ENCODE peak calls at places on chromosomes 12 and 14, in five cellular contexts. I is activated T-cell treated with anti-CD3 and anti-CD28 coated beads, Interleukin-2, amount 50 U/mL, for 48 hours; V is Daoy; F is nephron progenitor cell; E is CD8-positive, alpha-beta memory T cell. O is an unnamed sample.

GRCh38 chr14:28671425-28671824 is 95.2 kb upstream of the FOXG1 start:
- DNase-seq in I (no peak), V (peak; percentile 53), F (no peak), E (no peak), O (no peak)

GRCh38 chr12:117032593-117033381 is 66.4 kb downstream of the TESC start:
- DNase-seq in I (no peak), V (peak; percentile 51), F (peak; percentile 48), E (no peak), O (no peak)

GRCh38 chr12:54750-55535 is 11.6 kb upstream of the IQSEC3 start:
- DNase-seq in I (no peak), V (no peak), F (no peak), E (no peak), O (no peak)

GRCh38 chr14:94706132-94706531 is 63.8 kb downstream of the GSC start:
- DNase-seq in I (no peak), V (no peak), F (no peak), E (no peak), O (no peak)

GRCh38 chr12:67676624-67677023 is 28.1 kb downstream of the DYRK2 start:
- DNase-seq in I (no peak), V (peak; percentile 41), F (no peak), E (no peak), O (no peak)

GRCh38 chr12:132285311-132285741 is 44.1 kb downstream of the GALNT9 start:
- DNase-seq in I (no peak), V (no peak), F (no peak), E (peak; percentile 22), O (no peak)

GRCh38 chr12:120432772-120433525 is 5.0 kb upstream of the COX6A1 start:
- DNase-seq in I (no peak), V (no peak), F (no peak), E (no peak), O (no peak)

GRCh38 chr12:50219544-50219943 is 52.4 kb upstream of the CERS5 start:
- DNase-seq in I (no peak), V (no peak), F (no peak), E (no peak), O (no peak)

GRCh38 chr12:90166671-90167070 is 458.0 kb upstream of the ATP2B1 start:
- DNase-seq in I (no peak), V (no peak), F (no peak), E (no peak), O (no peak)

GRCh38 chr14:66330916-66331315 is 155.3 kb upstream of the CCDC196 start:
- DNase-seq in I (no peak), V (peak; percentile 11), F (no peak), E (no peak), O (no peak)

GRCh38 chr14:65588426-65589140 is 176.1 kb downstream of the FUT8 start:
- DNase-seq in I (no peak), V (no peak), F (no peak), E (no peak), O (no peak)

GRCh38 chr14:67428501-67429031 is 16.6 kb upstream of the PLEK2 start:
- DNase-seq in I (no peak), V (peak; percentile 90), F (no peak), E (no peak), O (no peak)

GRCh38 chr12:100871335-100871734 is 76.8 kb downstream of the ANO4 start:
- DNase-seq in I (no peak), V (no peak), F (no peak), E (no peak), O (no peak)

GRCh38 chr12:30792648-30793499 is 38.1 kb upstream of the CAPRIN2 start:
- DNase-seq in I (no peak), V (peak; percentile 57), F (no peak), E (no peak), O (no peak)

GRCh38 chr12:109545826-109546225 is 27.5 kb downstream of the MMAB start:
- DNase-seq in I (no peak), V (no peak), F (no peak), E (no peak), O (peak; percentile 17)

GRCh38 chr14:96376093-96376492 is 12.8 kb downstream of the GSKIP start:
- DNase-seq in I (no peak), V (no peak), F (no peak), E (no peak), O (no peak)

GRCh38 chr14:37594238-37594915 is 672 bp downstream of the FOXA1 start:
- DNase-seq in I (peak; percentile 66), V (peak; percentile 93), F (peak; percentile 77), E (no peak), O (peak; percentile 9)

GRCh38 chr12:7994731-7995205 is 37.7 kb upstream of the FOXJ2 start:
- DNase-seq in I (no peak), V (peak; percentile 74), F (no peak), E (no peak), O (peak; percentile 77)

GRCh38 chr12:29148958-29149690 is at the start of gene FAR2:
- DNase-seq in I (peak; percentile 60), V (peak; percentile 50), F (peak; percentile 58), E (peak; percentile 68), O (no peak)

GRCh38 chr12:20624718-20625117 is 70.4 kb upstream of the SLCO1C1 start:
- DNase-seq in I (no peak), V (peak; percentile 25), F (peak; percentile 19), E (no peak), O (no peak)

GRCh38 chr12:47828008-47828966 is 8.6 kb upstream of the HDAC7 start:
- DNase-seq in I (no peak), V (no peak), F (no peak), E (no peak), O (no peak)

GRCh38 chr12:94649349-94650142 is 811 bp downstream of the TMCC3 start:
- DNase-seq in I (peak; percentile 45), V (peak; percentile 54), F (peak; percentile 71), E (peak; percentile 57), O (no peak)

GRCh38 chr14:68637106-68638021 is 155.5 kb downstream of the ZFP36L1 start:
- DNase-seq in I (no peak), V (peak; percentile 45), F (no peak), E (no peak), O (no peak)

GRCh38 chr12:12999959-13000615 is at the start of gene HEBP1:
- DNase-seq in I (peak; percentile 96), V (peak; percentile 97), F (peak; percentile 99), E (peak; percentile 95), O (no peak)

GRCh38 chr12:121278450-121279375 is 17.8 kb downstream of the CAMKK2 start:
- DNase-seq in I (no peak), V (no peak), F (no peak), E (no peak), O (no peak)

GRCh38 chr14:43795600-43796228 is 711.4 kb downstream of the FSCB start:
- DNase-seq in I (no peak), V (no peak), F (no peak), E (no peak), O (no peak)

GRCh38 chr14:73462078-73462715 is 3.9 kb upstream of the NUMB start:
- DNase-seq in I (no peak), V (peak; percentile 34), F (no peak), E (no peak), O (no peak)

GRCh38 chr14:29273513-29273912 is 506.9 kb downstream of the FOXG1 start:
- DNase-seq in I (no peak), V (no peak), F (no peak), E (no peak), O (no peak)

GRCh38 chr12:124174406-124174805 is 120.5 kb upstream of the RFLNA start:
- DNase-seq in I (no peak), V (peak; percentile 67), F (no peak), E (no peak), O (no peak)

GRCh38 chr14:104787736-104788532 is 7.6 kb downstream of the AKT1 start:
- DNase-seq in I (no peak), V (no peak), F (no peak), E (no peak), O (no peak)

GRCh38 chr14:30928462-30928861 is 54.1 kb downstream of the COCH start:
- DNase-seq in I (no peak), V (no peak), F (no peak), E (no peak), O (no peak)

GRCh38 chr12:124486346-124486963 is 81.0 kb downstream of the NCOR2 start:
- DNase-seq in I (no peak), V (no peak), F (no peak), E (no peak), O (no peak)

O was measured in keratinocyte.